ENCODE peak calls at places on chromosomes 16 and 17, in eight cellular contexts. C is AG04450, F is NCI-H1105 treated with DMSO at 0.1 percent for 48 hours, O is transverse colon, L is NCI-H1092 treated with DMSO at 0.1 percent for 48 hours, A is hypothalamus, Q is fibroblast of the aortic adventitia, V is aorta. X is an unnamed sample.

GRCh38 chr16:28097500-28097899 is 34.0 kb upstream of the GSG1L start:
- DNase-seq in Q (no peak), A (no peak), V (peak; percentile 22), C (no peak), F (no peak), O (no peak), L (no peak), X (no peak)

GRCh38 chr16:50558913-50559312 is 10.7 kb downstream of the NKD1 start:
- DNase-seq in Q (no peak), V (no peak), A (no peak), C (no peak), O (no peak), L (no peak), F (no peak), X (no peak)

GRCh38 chr17:73952498-73953205 is 250.8 kb upstream of the RPL38 start:
- DNase-seq in Q (no peak), L (peak; percentile 25), V (no peak), A (peak; percentile 9), F (no peak), C (no peak), O (peak; percentile 59), X (peak; percentile 74)

GRCh38 chr16:21157632-21158031 is 842 bp upstream of the LDAF1 start:
- DNase-seq in Q (no peak), F (no peak), O (no peak), L (no peak), C (no peak), V (no peak), A (no peak), X (no peak)

GRCh38 chr17:15351925-15352324 is 10.5 kb upstream of the TEKT3 start:
- DNase-seq in L (no peak), O (peak; percentile 25), F (no peak), V (no peak), Q (peak; percentile 92), C (peak; percentile 39), A (no peak), X (no peak)

GRCh38 chr17:77565166-77565565 is 393.3 kb upstream of the TNRC6C start:
- DNase-seq in A (no peak), V (no peak), O (no peak), C (no peak), Q (no peak), L (no peak), F (no peak), X (no peak)

GRCh38 chr16:7331997-7332396 is 648 bp upstream of the RBFOX1 start:
- DNase-seq in A (no peak), V (no peak), C (no peak), Q (no peak), O (no peak), L (no peak), F (no peak), X (no peak)

GRCh38 chr17:81067331-81067730 is 32.4 kb downstream of the BAIAP2 start:
- DNase-seq in A (no peak), O (no peak), Q (no peak), V (no peak), C (no peak), L (no peak), F (no peak), X (no peak)

GRCh38 chr17:69961488-69962145 is 113.4 kb upstream of the KCNJ16 start:
- DNase-seq in L (peak; percentile 12), V (peak; percentile 41), F (peak; percentile 65), C (peak; percentile 67), O (peak; percentile 8), Q (peak; percentile 11), A (no peak), X (no peak)

GRCh38 chr16:508884-509736 is 18.4 kb upstream of the CAPN15 start:
- DNase-seq in C (no peak), A (no peak), L (no peak), V (peak; percentile 58), Q (no peak), F (no peak), O (peak; percentile 48), X (no peak)

GRCh38 chr16:47872228-47872627 is 283.6 kb downstream of the ABCC12 start:
- DNase-seq in Q (no peak), L (no peak), F (no peak), C (no peak), O (no peak), A (no peak), V (no peak), X (no peak)

GRCh38 chr16:49937886-49938285 is 82.0 kb upstream of the ZNF423 start:
- DNase-seq in O (no peak), A (no peak), F (no peak), Q (no peak), V (no peak), L (no peak), C (no peak), X (no peak)

GRCh38 chr17:35254107-35254802 is 11.4 kb downstream of the SLFN5 start:
- DNase-seq in C (peak; percentile 87), O (peak; percentile 42), F (no peak), V (peak; percentile 69), Q (peak; percentile 99), L (no peak), A (no peak), X (no peak)

GRCh38 chr16:65012357-65012756 is 109.5 kb downstream of the CDH11 start:
- DNase-seq in V (no peak), Q (peak; percentile 44), L (no peak), O (no peak), C (no peak), F (no peak), A (no peak), X (no peak)

GRCh38 chr17:58271532-58271931 is 9.2 kb downstream of the MPO start:
- DNase-seq in F (no peak), L (no peak), V (no peak), C (no peak), O (no peak), A (no peak), Q (no peak), X (no peak)

GRCh38 chr16:84475643-84476240 is 28.7 kb downstream of the MEAK7 start:
- DNase-seq in C (no peak), Q (no peak), L (no peak), O (no peak), A (no peak), V (no peak), F (no peak), X (no peak)

GRCh38 chr17:18377437-18378204 is at the start of gene EVPLL:
- DNase-seq in L (no peak), C (no peak), F (no peak), Q (no peak), A (no peak), V (peak; percentile 53), O (peak; percentile 81), X (peak; percentile 88)

GRCh38 chr16:49439676-49440075 is 66.1 kb downstream of the C16orf78 start:
- DNase-seq in F (no peak), L (no peak), V (no peak), O (no peak), A (no peak), C (no peak), Q (no peak), X (no peak)

GRCh38 chr17:64508683-64509082 is 1.9 kb downstream of the CEP95 start:
- DNase-seq in A (no peak), V (no peak), L (no peak), F (no peak), C (no peak), O (no peak), Q (no peak), X (no peak)

GRCh38 chr17:67994827-67995567 is 1.3 kb downstream of the C17orf58 start:
- DNase-seq in F (no peak), V (no peak), Q (peak; percentile 82), O (no peak), L (peak; percentile 60), A (no peak), C (no peak), X (no peak)

GRCh38 chr16:566475-567361 is at the start of gene NHLRC4:
- DNase-seq in C (no peak), O (peak; percentile 78), Q (peak; percentile 61), V (peak; percentile 86), F (no peak), A (no peak), L (no peak), X (peak; percentile 90)

GRCh38 chr17:17204041-17204591 is 2.0 kb downstream of the PLD6 start:
- DNase-seq in V (peak; percentile 74), C (no peak), L (no peak), F (no peak), O (peak; percentile 30), Q (no peak), A (peak; percentile 79), X (no peak)

GRCh38 chr17:77142689-77143088 is 1.9 kb downstream of the SEC14L1 start:
- DNase-seq in Q (no peak), C (no peak), L (no peak), F (peak; percentile 36), A (no peak), O (no peak), V (no peak), X (no peak)

GRCh38 chr17:50882851-50883250 is 16.7 kb upstream of the TOB1 start:
- DNase-seq in V (no peak), A (no peak), L (no peak), F (no peak), O (no peak), C (no peak), Q (peak; percentile 67), X (no peak)

GRCh38 chr17:48037036-48037881 is at the start of gene COPZ2:
- DNase-seq in C (no peak), V (peak; percentile 83), A (peak; percentile 15), O (peak; percentile 69), L (no peak), F (no peak), Q (peak; percentile 49), X (peak; percentile 84)

GRCh38 chr16:78443300-78443604 is 343.8 kb downstream of the WWOX start:
- DNase-seq in F (no peak), A (no peak), L (peak; percentile 27), C (no peak), Q (no peak), O (no peak), V (no peak), X (no peak)

GRCh38 chr17:77451271-77451893 is 310.6 kb downstream of the SEC14L1 start:
- DNase-seq in C (no peak), L (peak; percentile 69), F (peak; percentile 54), Q (peak; percentile 62), O (peak; percentile 83), V (peak; percentile 76), A (peak; percentile 76), X (peak; percentile 87)

GRCh38 chr17:50205111-50205821 is 3.8 kb upstream of the COL1A1 start:
- DNase-seq in Q (peak; percentile 36), O (peak; percentile 7), C (no peak), L (no peak), V (peak; percentile 66), F (no peak), A (no peak), X (no peak)

GRCh38 chr17:32330142-32330541 is 11.8 kb downstream of the C17orf75 start:
- DNase-seq in V (no peak), O (no peak), C (no peak), F (no peak), L (no peak), Q (no peak), A (no peak), X (no peak)

GRCh38 chr16:25707982-25708583 is 16.3 kb downstream of the HS3ST4 start:
- DNase-seq in Q (peak; percentile 0), L (no peak), O (peak; percentile 10), F (no peak), A (no peak), C (no peak), V (no peak), X (no peak)

GRCh38 chr16:78641463-78641862 is 542.0 kb downstream of the WWOX start:
- DNase-seq in L (no peak), O (no peak), C (no peak), Q (no peak), V (no peak), A (no peak), F (peak; percentile 10), X (no peak)

GRCh38 chr17:29732613-29733012 is 109.9 kb upstream of the CORO6 start:
- DNase-seq in A (no peak), L (no peak), Q (no peak), C (no peak), O (no peak), V (no peak), F (no peak), X (no peak)

GRCh38 chr17:66747561-66748275 is 87.2 kb upstream of the CACNG5 start:
- DNase-seq in A (no peak), O (no peak), V (no peak), C (peak; percentile 15), Q (peak; percentile 97), F (no peak), L (peak; percentile 30), X (no peak)

GRCh38 chr17:3693829-3694231 is 2.1 kb downstream of the P2RX5 start:
- DNase-seq in Q (no peak), A (no peak), F (no peak), L (no peak), O (peak; percentile 27), V (no peak), C (no peak), X (peak; percentile 11)